ENCODE peak calls at places on chromosomes 7 and 10, in six cellular contexts. One of them, this sample, is unnamed.

GRCh38 chr7:102093599-102094001 is 193.1 kb upstream of the SH2B2 start:
- DNase-seq in neuronal stem cell: no peak
- DNase-seq in IMR-90: no peak
- DNase-seq in mesendoderm: no peak
- DNase-seq in mesenchymal stem cell: no peak
- DNase-seq in H1: peak; percentile 34
- DNase-seq in this sample: no peak

GRCh38 chr10:47042199-47042473 is 130.9 kb downstream of the PTPN20 start:
- DNase-seq in neuronal stem cell: no peak
- DNase-seq in IMR-90: no peak
- DNase-seq in mesendoderm: no peak
- DNase-seq in mesenchymal stem cell: no peak
- DNase-seq in H1: no peak
- DNase-seq in this sample: no peak

GRCh38 chr7:128078309-128078708 is 47.1 kb upstream of the LRRC4 start:
- DNase-seq in neuronal stem cell: no peak
- DNase-seq in IMR-90: no peak
- DNase-seq in mesendoderm: no peak
- DNase-seq in mesenchymal stem cell: no peak
- DNase-seq in H1: no peak
- DNase-seq in this sample: no peak

GRCh38 chr10:88858493-88858892 is 6.8 kb upstream of the ANKRD22 start:
- DNase-seq in neuronal stem cell: no peak
- DNase-seq in IMR-90: peak; percentile 51
- DNase-seq in mesendoderm: no peak
- DNase-seq in mesenchymal stem cell: no peak
- DNase-seq in H1: no peak
- DNase-seq in this sample: no peak

GRCh38 chr10:110822065-110822707 is 49.5 kb upstream of the PDCD4 start:
- DNase-seq in neuronal stem cell: no peak
- DNase-seq in IMR-90: no peak
- DNase-seq in mesendoderm: no peak
- DNase-seq in mesenchymal stem cell: no peak
- DNase-seq in H1: no peak
- DNase-seq in this sample: no peak

GRCh38 chr10:114634607-114634974 is 23.5 kb downstream of the ABLIM1 start:
- DNase-seq in neuronal stem cell: no peak
- DNase-seq in IMR-90: peak; percentile 93
- DNase-seq in mesendoderm: peak; percentile 81
- DNase-seq in mesenchymal stem cell: peak; percentile 96
- DNase-seq in H1: no peak
- DNase-seq in this sample: no peak

GRCh38 chr10:120735773-120736371 is 115.3 kb upstream of the WDR11 start:
- DNase-seq in neuronal stem cell: no peak
- DNase-seq in IMR-90: peak; percentile 12
- DNase-seq in mesendoderm: peak; percentile 35
- DNase-seq in mesenchymal stem cell: no peak
- DNase-seq in H1: no peak
- DNase-seq in this sample: no peak

GRCh38 chr7:55441668-55442305 is 76.7 kb downstream of the LANCL2 start:
- DNase-seq in neuronal stem cell: no peak
- DNase-seq in IMR-90: peak; percentile 85
- DNase-seq in mesendoderm: no peak
- DNase-seq in mesenchymal stem cell: peak; percentile 58
- DNase-seq in H1: no peak
- DNase-seq in this sample: no peak

GRCh38 chr10:14909101-14909500 is 30.4 kb downstream of the SUV39H2 start:
- DNase-seq in neuronal stem cell: no peak
- DNase-seq in IMR-90: no peak
- DNase-seq in mesendoderm: no peak
- DNase-seq in mesenchymal stem cell: no peak
- DNase-seq in H1: no peak
- DNase-seq in this sample: no peak

GRCh38 chr10:49379596-49380410 is 16.1 kb downstream of the DRGX start:
- DNase-seq in neuronal stem cell: no peak
- DNase-seq in IMR-90: no peak
- DNase-seq in mesendoderm: peak; percentile 54
- DNase-seq in mesenchymal stem cell: no peak
- DNase-seq in H1: no peak
- DNase-seq in this sample: peak; percentile 55

GRCh38 chr7:134356421-134356936 is 39.7 kb upstream of the SLC35B4 start:
- DNase-seq in neuronal stem cell: no peak
- DNase-seq in IMR-90: no peak
- DNase-seq in mesendoderm: no peak
- DNase-seq in mesenchymal stem cell: no peak
- DNase-seq in H1: no peak
- DNase-seq in this sample: no peak

GRCh38 chr10:34432589-34432988 is 382.5 kb downstream of the PARD3 start:
- DNase-seq in neuronal stem cell: no peak
- DNase-seq in IMR-90: no peak
- DNase-seq in mesendoderm: no peak
- DNase-seq in mesenchymal stem cell: no peak
- DNase-seq in H1: no peak
- DNase-seq in this sample: no peak

GRCh38 chr7:155408657-155409586 is 49.0 kb upstream of the EN2 start:
- DNase-seq in neuronal stem cell: no peak
- DNase-seq in IMR-90: no peak
- DNase-seq in mesendoderm: peak; percentile 90
- DNase-seq in mesenchymal stem cell: no peak
- DNase-seq in H1: peak; percentile 56
- DNase-seq in this sample: peak; percentile 36

GRCh38 chr7:31776616-31777015 is 89.6 kb downstream of the PPP1R17 start:
- DNase-seq in neuronal stem cell: no peak
- DNase-seq in IMR-90: peak; percentile 84
- DNase-seq in mesendoderm: peak; percentile 84
- DNase-seq in mesenchymal stem cell: peak; percentile 78
- DNase-seq in H1: no peak
- DNase-seq in this sample: no peak

GRCh38 chr10:30625110-30625509 is 4.4 kb downstream of the LYZL2 start:
- DNase-seq in neuronal stem cell: no peak
- DNase-seq in IMR-90: peak; percentile 60
- DNase-seq in mesendoderm: no peak
- DNase-seq in mesenchymal stem cell: no peak
- DNase-seq in H1: no peak
- DNase-seq in this sample: no peak

GRCh38 chr7:69982197-69982596 is 383.9 kb downstream of the AUTS2 start:
- DNase-seq in neuronal stem cell: peak; percentile 53
- DNase-seq in IMR-90: no peak
- DNase-seq in mesendoderm: peak; percentile 11
- DNase-seq in mesenchymal stem cell: no peak
- DNase-seq in H1: no peak
- DNase-seq in this sample: no peak

GRCh38 chr7:22109761-22110160 is 164.1 kb upstream of the CDCA7L start:
- DNase-seq in neuronal stem cell: no peak
- DNase-seq in IMR-90: peak; percentile 37
- DNase-seq in mesendoderm: peak; percentile 83
- DNase-seq in mesenchymal stem cell: peak; percentile 32
- DNase-seq in H1: peak; percentile 66
- DNase-seq in this sample: peak; percentile 59

GRCh38 chr10:29702288-29703164 is 67.8 kb upstream of the SVIL start:
- DNase-seq in neuronal stem cell: no peak
- DNase-seq in IMR-90: peak; percentile 23
- DNase-seq in mesendoderm: no peak
- DNase-seq in mesenchymal stem cell: no peak
- DNase-seq in H1: no peak
- DNase-seq in this sample: no peak

DNA sequence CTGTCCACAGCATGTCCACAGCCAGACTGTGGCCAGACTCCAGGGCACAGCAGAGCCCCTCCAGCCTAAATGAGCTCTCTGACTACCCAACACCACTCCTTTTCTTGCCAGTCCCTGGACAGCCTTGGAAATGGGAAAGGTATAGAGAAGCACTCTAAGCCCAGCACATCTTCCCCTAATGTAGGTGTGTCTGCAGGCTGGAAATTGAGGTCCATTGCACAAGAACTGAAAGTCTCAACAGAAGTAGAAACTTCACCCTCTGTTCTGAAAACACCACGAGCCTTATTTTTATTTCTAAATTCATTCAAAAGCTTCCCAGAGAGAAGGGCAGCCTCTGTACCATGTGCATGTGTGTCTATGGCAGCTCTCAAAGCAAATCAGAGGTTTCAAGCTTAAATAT is 3.7 kb upstream of the KCNMA1 start:
- DNase-seq in neuronal stem cell: no peak
- DNase-seq in IMR-90: no peak
- DNase-seq in mesendoderm: no peak
- DNase-seq in mesenchymal stem cell: no peak
- DNase-seq in H1: no peak
- DNase-seq in this sample: no peak
- H2BK5ac ChIP-seq in neuronal stem cell: no peak overlapping the region
- H2BK5ac ChIP-seq in IMR-90: no peak overlapping the region
- H2BK5ac ChIP-seq in mesendoderm: no peak overlapping the region
- H2BK5ac ChIP-seq in mesenchymal stem cell: no peak overlapping the region
- H2BK5ac ChIP-seq in H1: no peak overlapping the region
- H2BK5ac ChIP-seq in this sample: no peak overlapping the region

DNA sequence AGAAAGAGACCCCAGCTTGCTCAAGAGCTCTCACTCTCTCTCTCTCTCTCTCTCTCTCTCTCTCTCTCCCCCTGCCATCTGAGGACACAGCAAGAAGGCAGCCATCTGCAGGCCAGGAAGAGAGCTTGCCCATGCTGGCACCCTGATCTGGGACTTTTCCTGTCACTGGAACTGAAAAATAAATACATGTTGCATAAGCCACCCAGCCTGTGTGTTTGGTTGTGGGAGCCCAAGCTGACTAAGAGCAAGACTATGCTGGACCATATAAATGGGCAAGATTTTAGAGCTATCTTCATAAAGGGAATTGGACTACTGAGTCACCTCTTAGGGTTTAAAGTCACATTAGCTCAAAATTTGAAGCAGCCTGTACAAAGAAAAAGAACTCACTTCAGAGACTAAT is 98.6 kb downstream of the SLC16A9 start:
- DNase-seq in neuronal stem cell: no peak
- DNase-seq in IMR-90: no peak
- DNase-seq in mesendoderm: no peak
- DNase-seq in mesenchymal stem cell: no peak
- DNase-seq in H1: no peak
- DNase-seq in this sample: no peak
- H2BK15ac ChIP-seq in neuronal stem cell: no peak overlapping the region
- H2BK15ac ChIP-seq in IMR-90: no peak overlapping the region
- H2BK15ac ChIP-seq in mesendoderm: no peak overlapping the region
- H2BK15ac ChIP-seq in mesenchymal stem cell: no peak overlapping the region
- H2BK15ac ChIP-seq in H1: no peak overlapping the region
- H2BK15ac ChIP-seq in this sample: no peak overlapping the region

DNA sequence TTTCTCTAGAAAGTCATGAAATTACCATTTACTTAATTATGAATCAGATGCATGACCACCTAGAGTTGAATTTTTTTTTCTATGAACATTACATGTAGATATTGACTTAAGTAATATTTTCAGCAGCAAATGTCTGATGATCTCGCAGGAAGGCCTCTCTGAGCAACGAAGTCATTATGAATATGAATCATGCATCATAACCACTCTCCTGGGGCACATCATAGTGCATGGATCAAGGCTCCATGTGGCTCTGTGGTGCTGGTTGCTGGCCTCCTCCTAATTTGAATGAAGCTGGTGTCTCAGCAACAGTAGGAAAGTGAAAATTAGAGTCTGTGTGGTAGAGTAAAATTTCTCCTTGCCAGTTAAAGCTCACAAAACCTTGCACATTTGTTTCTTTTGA is 121.4 kb upstream of the INHBA start:
- DNase-seq in neuronal stem cell: no peak
- DNase-seq in IMR-90: peak; percentile 71
- DNase-seq in mesendoderm: no peak
- DNase-seq in mesenchymal stem cell: no peak
- DNase-seq in H1: no peak
- DNase-seq in this sample: no peak
- H2BK5ac ChIP-seq in neuronal stem cell: no peak overlapping the region
- H2BK5ac ChIP-seq in IMR-90: no peak overlapping the region
- H2BK5ac ChIP-seq in mesendoderm: no peak overlapping the region
- H2BK5ac ChIP-seq in mesenchymal stem cell: no peak overlapping the region
- H2BK5ac ChIP-seq in H1: no peak overlapping the region
- H2BK5ac ChIP-seq in this sample: no peak overlapping the region

GRCh38 chr7:1802899-1803298 is 132.8 kb downstream of the ELFN1 start:
- DNase-seq in neuronal stem cell: no peak
- DNase-seq in IMR-90: no peak
- DNase-seq in mesendoderm: no peak
- DNase-seq in mesenchymal stem cell: no peak
- DNase-seq in H1: no peak
- DNase-seq in this sample: no peak

GRCh38 chr7:1806354-1806753 is 136.3 kb downstream of the ELFN1 start:
- DNase-seq in neuronal stem cell: no peak
- DNase-seq in IMR-90: no peak
- DNase-seq in mesendoderm: no peak
- DNase-seq in mesenchymal stem cell: no peak
- DNase-seq in H1: no peak
- DNase-seq in this sample: no peak

GRCh38 chr7:1807821-1808600 is 137.9 kb downstream of the ELFN1 start:
- DNase-seq in neuronal stem cell: no peak
- DNase-seq in IMR-90: no peak
- DNase-seq in mesendoderm: no peak
- DNase-seq in mesenchymal stem cell: no peak
- DNase-seq in H1: no peak
- DNase-seq in this sample: no peak

GRCh38 chr7:1800876-1801275 is 130.8 kb downstream of the ELFN1 start:
- DNase-seq in neuronal stem cell: no peak
- DNase-seq in IMR-90: peak; percentile 44
- DNase-seq in mesendoderm: no peak
- DNase-seq in mesenchymal stem cell: no peak
- DNase-seq in H1: no peak
- DNase-seq in this sample: no peak

DNA sequence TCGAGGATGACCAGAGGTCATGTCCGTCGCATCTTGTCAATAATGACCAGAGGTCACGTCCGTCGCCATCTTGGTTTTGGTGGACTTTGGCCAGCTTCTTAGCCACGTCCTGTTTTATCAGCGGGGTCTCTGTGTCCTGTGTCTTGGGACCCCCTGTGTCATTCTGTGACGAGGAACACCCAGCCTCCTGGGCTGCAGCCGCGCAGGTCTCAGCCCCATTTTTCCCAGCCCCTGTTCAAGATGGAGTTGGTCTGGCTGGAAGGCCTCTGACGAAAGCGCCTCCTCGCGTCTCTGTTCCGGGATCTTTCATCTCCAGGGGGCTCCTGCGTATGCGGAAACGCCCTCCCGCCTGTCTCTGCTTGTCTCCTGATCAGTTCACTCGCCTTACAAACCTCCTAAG is 134.2 kb downstream of the ELFN1 start:
- DNase-seq in neuronal stem cell: no peak
- DNase-seq in IMR-90: no peak
- DNase-seq in mesendoderm: no peak
- DNase-seq in mesenchymal stem cell: no peak
- DNase-seq in H1: no peak
- DNase-seq in this sample: no peak
- H2BK15ac ChIP-seq in neuronal stem cell: no peak overlapping the region
- H2BK15ac ChIP-seq in IMR-90: no peak overlapping the region
- H2BK15ac ChIP-seq in mesendoderm: no peak overlapping the region
- H2BK15ac ChIP-seq in mesenchymal stem cell: no peak overlapping the region
- H2BK15ac ChIP-seq in H1: no peak overlapping the region
- H2BK15ac ChIP-seq in this sample: no peak overlapping the region

GRCh38 chr7:163971-164881 is 28.1 kb upstream of the FAM20C start:
- DNase-seq in neuronal stem cell: no peak
- DNase-seq in IMR-90: no peak
- DNase-seq in mesendoderm: no peak
- DNase-seq in mesenchymal stem cell: no peak
- DNase-seq in H1: no peak
- DNase-seq in this sample: no peak
- H2BK5ac ChIP-seq in neuronal stem cell: no peak overlapping the region
- H2BK5ac ChIP-seq in IMR-90: no peak overlapping the region
- H2BK5ac ChIP-seq in mesendoderm: no peak overlapping the region
- H2BK5ac ChIP-seq in mesenchymal stem cell: no peak overlapping the region
- H2BK5ac ChIP-seq in H1: no peak overlapping the region
- H2BK5ac ChIP-seq in this sample: no peak overlapping the region